ENCODE peak calls at places on chromosome 12, in nine cellular contexts. N is heart left ventricle; P is mesothelial cell of epicardium; D is CD8-positive, alpha-beta T cell; J is esophagus squamous epithelium; U is prostate gland; A is left lung; E is hepatocyte; T is stomach. W is an unnamed sample.

GRCh38 chr12:50110127-50110761 is 1.8 kb upstream of the COX14 start:
- DNase-seq in N (peak), P (no peak), D (no peak), J (no peak), U (no peak), A (no peak), E (peak), T (peak), W (peak)

GRCh38 chr12:28622416-28622815 is 432.2 kb downstream of the CCDC91 start:
- DNase-seq in N (no peak), P (no peak), D (no peak), J (no peak), U (no peak), A (no peak), E (no peak), T (no peak), W (no peak)

GRCh38 chr12:7989827-7990491 is 42.6 kb upstream of the FOXJ2 start:
- DNase-seq in N (no peak), P (no peak), D (peak), J (peak), U (no peak), A (peak), E (no peak), T (peak), W (peak)

GRCh38 chr12:111434680-111435338 is 29.1 kb downstream of the SH2B3 start:
- DNase-seq in N (peak), P (no peak), D (peak), J (no peak), U (peak), A (no peak), E (peak), T (no peak), W (peak)

GRCh38 chr12:57171668-57172067 is 24.2 kb upstream of the LRP1-AS start:
- DNase-seq in N (no peak), P (no peak), D (no peak), J (no peak), U (no peak), A (no peak), E (peak), T (no peak), W (no peak)

GRCh38 chr12:94263011-94263786 is 114.8 kb downstream of the PLXNC1 start:
- DNase-seq in N (no peak), P (no peak), D (peak), J (no peak), U (no peak), A (no peak), E (no peak), T (no peak), W (peak)

GRCh38 chr12:123289911-123290310 is 18.3 kb upstream of the CDK2AP1 start:
- DNase-seq in N (no peak), P (no peak), D (no peak), J (no peak), U (no peak), A (no peak), E (no peak), T (no peak), W (no peak)

GRCh38 chr12:118418385-118419057 is 42.2 kb downstream of the SUDS3 start:
- DNase-seq in N (no peak), P (no peak), D (no peak), J (no peak), U (no peak), A (no peak), E (no peak), T (no peak), W (no peak)

GRCh38 chr12:7152818-7153217 is 22.6 kb downstream of the CLSTN3 start:
- DNase-seq in N (no peak), P (no peak), D (no peak), J (no peak), U (no peak), A (no peak), E (no peak), T (no peak), W (no peak)

DNA sequence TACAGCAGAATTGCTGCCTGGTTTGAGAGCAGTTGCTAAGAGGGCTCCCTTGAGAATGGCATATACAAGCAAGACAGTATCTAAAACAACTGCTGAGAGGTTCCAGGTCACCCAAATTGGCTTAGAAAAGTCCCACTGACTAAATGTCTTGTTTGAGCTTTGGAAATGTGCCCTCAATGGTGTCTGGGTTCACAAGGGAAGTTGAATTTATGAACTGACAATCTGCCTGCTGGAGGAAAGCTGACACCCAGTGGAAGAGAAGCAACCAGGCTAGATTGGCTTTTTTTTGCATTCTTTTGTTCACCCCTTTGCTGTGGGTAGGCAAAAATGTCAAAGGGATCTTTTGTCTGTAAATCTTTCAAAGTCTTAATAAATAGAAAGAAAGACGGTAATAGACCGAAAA is 44.6 kb upstream of the NPFF start:
- DNase-seq in N (no peak), P (no peak), D (no peak), J (no peak), U (no peak), A (no peak), E (no peak), T (no peak), W (peak)
- TF ChIP-seq CTCF in N (no peak), P (no peak), D (no peak), J (no peak), U (no peak), A (no peak), E (no peak), T (no peak), W (peak)

DNA sequence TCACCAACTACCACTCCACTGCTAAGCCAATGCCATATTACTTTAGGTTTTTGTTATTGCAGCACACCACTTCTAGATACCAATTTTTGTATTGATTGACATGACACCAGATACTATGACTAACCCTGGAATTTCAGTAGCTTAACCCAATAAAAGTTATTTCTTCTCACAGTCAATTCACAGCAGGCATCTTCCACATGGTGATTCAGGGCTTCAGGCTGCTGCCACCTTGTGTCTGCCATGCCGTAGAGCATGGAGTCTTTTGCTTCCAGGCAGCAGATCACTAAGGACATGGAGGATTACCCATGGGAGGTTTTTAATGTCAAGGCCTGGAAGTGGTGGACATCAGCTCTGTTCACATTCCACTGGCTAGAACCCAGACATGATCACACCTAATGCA is 56.4 kb upstream of the LTA4H start:
- DNase-seq in N (no peak), P (no peak), D (no peak), J (no peak), U (no peak), A (no peak), E (no peak), T (no peak), W (no peak)
- TF ChIP-seq CTCF in N (no peak), P (no peak), D (no peak), J (no peak), U (no peak), A (no peak), E (no peak), T (no peak), W (no peak)

GRCh38 chr12:47904647-47905312 is at the start of gene VDR:
- DNase-seq in N (peak), P (peak), D (peak), J (no peak), U (peak), A (peak), E (peak), T (peak), W (peak)
- TF ChIP-seq CTCF in N (no peak), P (no peak), D (no peak), J (no peak), U (no peak), A (no peak), E (no peak), T (no peak), W (peak)

GRCh38 chr12:95718001-95718400 is 72.6 kb downstream of the NTN4 start:
- DNase-seq in N (no peak), P (no peak), D (no peak), J (no peak), U (peak), A (no peak), E (no peak), T (no peak), W (no peak)

GRCh38 chr12:95724767-95725166 is 65.8 kb downstream of the NTN4 start:
- DNase-seq in N (no peak), P (no peak), D (no peak), J (no peak), U (no peak), A (no peak), E (no peak), T (no peak), W (no peak)

GRCh38 chr12:95718772-95719171 is 71.8 kb downstream of the NTN4 start:
- DNase-seq in N (no peak), P (no peak), D (no peak), J (no peak), U (no peak), A (no peak), E (no peak), T (no peak), W (no peak)

GRCh38 chr12:95723693-95724384 is 66.7 kb downstream of the NTN4 start:
- DNase-seq in N (no peak), P (no peak), D (no peak), J (no peak), U (no peak), A (no peak), E (no peak), T (no peak), W (no peak)

DNA sequence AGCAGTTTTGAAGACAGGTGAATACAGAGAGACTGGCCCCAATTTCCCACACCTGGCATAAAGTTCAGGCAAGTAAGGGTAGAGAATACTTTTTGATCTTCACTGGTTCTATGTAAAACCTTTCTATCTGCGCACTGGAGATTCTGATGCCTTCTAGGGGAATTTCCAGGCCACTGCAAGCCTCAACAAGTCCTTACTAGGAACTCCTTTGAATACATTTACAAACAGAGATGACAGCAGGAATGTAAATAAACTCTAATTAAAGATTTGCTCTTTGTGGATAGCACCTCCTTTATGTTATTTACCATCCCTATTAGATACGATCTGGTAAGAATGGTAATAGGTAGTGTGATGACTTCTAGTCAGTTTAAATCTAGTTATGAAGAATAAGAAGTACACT is 69.2 kb downstream of the NTN4 start:
- DNase-seq in N (no peak), P (no peak), D (no peak), J (no peak), U (peak), A (no peak), E (no peak), T (no peak), W (no peak)
- TF ChIP-seq CTCF in N (no peak), P (no peak), D (no peak), J (no peak), U (no peak), A (no peak), E (no peak), T (no peak), W (no peak)

DNA sequence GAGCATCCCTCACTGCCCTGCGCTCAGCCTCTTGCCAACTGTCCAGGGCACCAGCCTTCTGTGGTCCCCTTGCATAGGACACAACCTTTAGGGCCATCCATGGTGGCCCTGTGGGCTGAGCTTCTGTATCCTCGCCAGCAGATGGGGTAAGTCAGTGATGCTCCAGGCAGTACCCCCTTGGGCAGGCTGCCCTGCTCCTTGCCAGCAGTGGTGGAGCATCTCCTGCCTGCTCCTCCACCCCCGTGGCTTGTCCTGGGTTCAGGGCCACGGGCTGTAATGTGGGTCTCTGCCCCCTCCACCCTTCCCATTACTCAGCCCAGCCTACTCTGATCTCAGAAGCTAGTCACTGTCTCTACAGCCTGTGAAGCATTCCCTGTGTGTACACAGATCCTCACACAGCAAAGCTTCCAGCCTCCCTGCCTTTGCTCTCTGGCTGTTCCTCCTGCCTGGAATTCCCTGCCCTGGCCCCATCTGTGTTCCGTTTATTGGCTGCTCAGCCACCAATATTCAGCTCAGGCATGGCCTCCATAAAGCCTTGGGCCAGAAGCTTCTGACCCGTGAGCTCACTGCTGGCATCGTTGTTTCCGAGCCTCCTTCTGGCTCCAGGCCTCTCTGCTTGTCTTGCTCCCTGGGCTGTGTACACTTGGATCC is 177.2 kb upstream of the PRMT8 start:
- DNase-seq in N (no peak), P (no peak), D (no peak), J (no peak), U (no peak), A (peak), E (no peak), T (no peak), W (peak)
- TF ChIP-seq CTCF in N (no peak), P (peak), D (no peak), J (no peak), U (no peak), A (peak), E (peak), T (no peak), W (peak)

GRCh38 chr12:108854055-108854452 is 3.3 kb downstream of the SSH1 start:
- DNase-seq in N (no peak), P (no peak), D (no peak), J (no peak), U (no peak), A (no peak), E (peak), T (no peak), W (no peak)
- TF ChIP-seq CTCF in N (peak), P (no peak), D (no peak), J (no peak), U (no peak), A (peak), E (peak), T (peak), W (peak)

GRCh38 chr12:69898236-69898635 is 73.2 kb downstream of the MYRFL start:
- DNase-seq in N (no peak), P (no peak), D (no peak), J (no peak), U (no peak), A (no peak), E (no peak), T (no peak), W (no peak)

GRCh38 chr12:69900720-69901131 is 75.7 kb downstream of the MYRFL start:
- DNase-seq in N (no peak), P (peak), D (peak), J (peak), U (peak), A (no peak), E (peak), T (peak), W (peak)

GRCh38 chr12:69897744-69898143 is 72.7 kb downstream of the MYRFL start:
- DNase-seq in N (no peak), P (no peak), D (no peak), J (no peak), U (no peak), A (no peak), E (peak), T (no peak), W (no peak)

GRCh38 chr12:69894800-69895199 is 69.8 kb downstream of the MYRFL start:
- DNase-seq in N (no peak), P (no peak), D (no peak), J (no peak), U (no peak), A (no peak), E (no peak), T (no peak), W (no peak)

DNA sequence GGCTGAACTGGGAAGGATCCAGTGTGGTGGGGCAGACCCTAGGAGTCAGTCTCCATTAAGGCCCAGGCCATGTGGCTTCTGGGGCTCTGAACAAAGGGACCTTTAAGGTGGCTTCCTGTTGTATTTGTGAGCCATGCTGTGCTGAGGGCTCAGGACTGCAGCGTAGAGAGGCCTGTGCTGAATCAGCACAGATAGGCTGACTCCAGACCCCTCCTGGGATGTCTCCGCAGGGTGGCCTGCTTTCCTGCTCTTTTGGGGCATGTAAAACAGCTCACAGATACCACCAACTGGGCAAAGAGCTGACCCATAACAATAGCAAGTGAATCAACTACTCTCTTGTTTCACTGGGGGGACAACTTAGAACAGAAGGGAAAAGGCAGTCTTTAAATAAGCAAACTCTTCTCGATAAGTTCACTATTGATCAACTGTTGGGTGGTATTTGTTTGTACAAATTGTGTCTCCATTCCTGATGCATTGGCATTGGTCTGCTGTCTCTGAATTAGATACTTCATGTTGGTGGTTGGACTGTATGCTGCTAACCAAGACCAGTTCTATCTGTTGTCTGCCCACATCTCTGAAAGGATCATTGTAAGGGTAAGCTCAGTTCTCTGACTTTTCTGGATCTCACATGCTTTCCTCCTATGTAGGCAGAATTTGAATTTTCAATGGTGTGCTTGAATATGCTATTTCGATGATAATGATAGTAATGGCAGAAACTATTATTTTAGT is 71.8 kb downstream of the MYRFL start:
- DNase-seq in N (no peak), P (no peak), D (no peak), J (no peak), U (no peak), A (no peak), E (no peak), T (no peak), W (no peak)
- TF ChIP-seq CTCF in N (no peak), P (no peak), D (no peak), J (no peak), U (no peak), A (no peak), E (no peak), T (no peak), W (no peak)

GRCh38 chr12:84502180-84502857 is 410.3 kb downstream of the SLC6A15 start:
- DNase-seq in N (no peak), P (no peak), D (no peak), J (no peak), U (no peak), A (no peak), E (no peak), T (no peak), W (no peak)

GRCh38 chr12:84502907-84503787 is 409.5 kb downstream of the SLC6A15 start:
- DNase-seq in N (no peak), P (no peak), D (no peak), J (no peak), U (peak), A (no peak), E (peak), T (peak), W (peak)

GRCh38 chr12:84492381-84492883 is 420.2 kb downstream of the SLC6A15 start:
- DNase-seq in N (no peak), P (no peak), D (no peak), J (no peak), U (no peak), A (no peak), E (no peak), T (no peak), W (no peak)

GRCh38 chr12:84497819-84498218 is 414.8 kb downstream of the SLC6A15 start:
- DNase-seq in N (no peak), P (no peak), D (no peak), J (no peak), U (no peak), A (no peak), E (no peak), T (no peak), W (no peak)
- TF ChIP-seq CTCF in N (no peak), P (no peak), D (no peak), J (no peak), U (no peak), A (no peak), E (peak), T (no peak), W (no peak)